ENCODE peak calls at places on chromosomes 4 and X, in six cellular contexts. C, D, W, N, M and T are unnamed samples.
A peak's percentile ranks its signal among the peaks of the same experiment; 100 is the strongest.

GRCh38 chrX:14095702-14096101 is 66.0 kb upstream of the GEMIN8 start:
- DNase-seq in W (no peak), C (no peak), M (peak; percentile 23), D (peak; percentile 1), N (peak; percentile 15), T (peak; percentile 18)

GRCh38 chr4:73275318-73275654 is 16.7 kb upstream of the ANKRD17 start:
- DNase-seq in N (no peak), W (no peak), D (no peak), C (no peak), M (no peak), T (no peak)

GRCh38 chrX:7926914-7927258 is 327 bp downstream of the PNPLA4 start:
- DNase-seq in N (no peak), M (no peak), D (no peak), W (no peak), C (no peak), T (no peak)

GRCh38 chrX:31260351-31260750 is 188.5 kb upstream of the FTHL17 start:
- DNase-seq in C (no peak), N (no peak), M (no peak), D (no peak), W (no peak), T (no peak)

GRCh38 chr4:32003548-32003947 is 1283.4 kb downstream of the PCDH7 start:
- DNase-seq in C (no peak), D (no peak), N (no peak), W (no peak), M (no peak), T (no peak)

GRCh38 chr4:121277194-121278105 is 103.4 kb downstream of the QRFPR start:
- DNase-seq in M (peak; percentile 13), W (no peak), N (no peak), D (no peak), C (no peak), T (no peak)

GRCh38 chr4:75497133-75497532 is 17.1 kb downstream of the RCHY1 start:
- DNase-seq in W (no peak), D (no peak), C (no peak), N (no peak), M (no peak), T (peak; percentile 11)

GRCh38 chr4:128163177-128164117 is 102.3 kb downstream of the LARP1B start:
- DNase-seq in N (no peak), W (no peak), C (no peak), D (no peak), M (peak; percentile 57), T (peak; percentile 78)

GRCh38 chrX:41236629-41237028 is 97.3 kb upstream of the DDX3X start:
- DNase-seq in D (no peak), N (no peak), M (no peak), W (no peak), C (no peak), T (no peak)

GRCh38 chr4:182286035-182286434 is 42.8 kb downstream of the TENM3 start:
- DNase-seq in D (no peak), M (no peak), C (no peak), N (no peak), W (no peak), T (peak; percentile 50)

GRCh38 chr4:81459233-81459632 is 12.5 kb downstream of the RASGEF1B start:
- DNase-seq in N (no peak), M (no peak), D (no peak), W (no peak), C (no peak), T (no peak)

GRCh38 chr4:25993564-25994185 is 79.7 kb downstream of the SMIM20 start:
- DNase-seq in W (no peak), M (peak; percentile 17), D (peak; percentile 4), N (no peak), C (no peak), T (peak; percentile 20)

GRCh38 chrX:154008521-154008920 is 11.2 kb downstream of the IRAK1 start:
- DNase-seq in M (no peak), C (no peak), N (no peak), D (no peak), W (no peak), T (no peak)

GRCh38 chrX:16612257-16612987 is 37.5 kb upstream of the S100G start:
- DNase-seq in W (no peak), N (no peak), C (no peak), M (no peak), D (no peak), T (no peak)

GRCh38 chrX:41122664-41123257 is 37.5 kb downstream of the USP9X start:
- DNase-seq in D (no peak), W (no peak), M (no peak), N (no peak), C (no peak), T (no peak)

GRCh38 chr4:1049591-1049905 is 38.1 kb downstream of the FGFRL1 start:
- DNase-seq in W (no peak), N (no peak), C (no peak), D (no peak), M (no peak), T (no peak)

GRCh38 chr4:38757945-38758344 is 24.8 kb downstream of the TLR10 start:
- DNase-seq in M (no peak), W (no peak), D (no peak), C (no peak), N (no peak), T (no peak)

GRCh38 chrX:108399427-108400165 is 38.6 kb downstream of the COL4A6 start:
- DNase-seq in C (no peak), N (peak; percentile 85), M (peak; percentile 16), W (no peak), D (no peak), T (peak; percentile 76)

GRCh38 chrX:48480583-48480982 is 4.6 kb downstream of the FTSJ1 start:
- DNase-seq in N (no peak), D (no peak), M (no peak), W (no peak), C (no peak), T (no peak)

GRCh38 chrX:48540015-48540350 is 469 bp downstream of the TBC1D25 start:
- DNase-seq in N (no peak), C (peak; percentile 12), D (peak; percentile 23), W (no peak), M (peak; percentile 54), T (peak; percentile 43)

GRCh38 chr4:182144621-182145359 is 98.4 kb upstream of the TENM3 start:
- DNase-seq in M (peak; percentile 42), D (no peak), N (no peak), W (no peak), C (no peak), T (no peak)

GRCh38 chrX:101219840-101220191 is 230 bp downstream of the DRP2 start:
- DNase-seq in M (no peak), D (no peak), W (no peak), N (no peak), C (no peak), T (no peak)

GRCh38 chr4:7845493-7846124 is 94.1 kb downstream of the AFAP1 start:
- DNase-seq in W (no peak), N (no peak), D (no peak), M (no peak), C (no peak), T (no peak)

GRCh38 chr4:78343682-78344081 is 207.9 kb upstream of the ANXA3 start:
- DNase-seq in D (no peak), M (no peak), W (no peak), C (no peak), N (no peak), T (no peak)

GRCh38 chr4:142509881-142510280 is 336.2 kb downstream of the INPP4B start:
- DNase-seq in C (no peak), D (no peak), M (no peak), N (no peak), W (no peak), T (no peak)

GRCh38 chr4:127224556-127224955 is 408.2 kb upstream of the INTU start:
- DNase-seq in N (no peak), W (no peak), D (no peak), M (no peak), C (no peak), T (no peak)

GRCh38 chrX:7147431-7147977 is at the start of gene STS:
- DNase-seq in N (no peak), D (peak; percentile 2), C (peak; percentile 5), W (no peak), M (no peak), T (peak; percentile 7)

GRCh38 chrX:27571164-27571563 is 19.0 kb upstream of the DCAF8L2 start:
- DNase-seq in C (no peak), N (no peak), D (no peak), W (no peak), M (no peak), T (no peak)

GRCh38 chr4:52824603-52825310 is 37.4 kb upstream of the RASL11B start:
- DNase-seq in N (no peak), D (no peak), C (no peak), W (no peak), M (no peak), T (peak; percentile 49)

GRCh38 chrX:132388371-132388770 is 100.5 kb downstream of the MBNL3 start:
- DNase-seq in N (no peak), W (no peak), D (no peak), C (no peak), M (no peak), T (no peak)

GRCh38 chrX:81377329-81377728 is 175.4 kb downstream of the SH3BGRL start:
- DNase-seq in W (no peak), M (peak; percentile 1), C (peak; percentile 25), D (no peak), N (no peak), T (peak; percentile 5)